ENCODE peak calls at places on chromosomes 13 and 19, in nine cellular contexts. K is adipocyte; V is NCI-H2107; D is uterus; W is occipital lobe; E is activated T-cell treated with anti-CD3 and anti-CD28 coated beads for 24 hours; X is stimulated activated CD4-positive, alpha-beta T cell treated with anti-CD3 and anti-CD28 coated beads, Interleukin-12 subunit alpha, Interleukin-12 subunit beta, amount 100 ng/mL, for 24 hours; T is naive thymus-derived CD8-positive, alpha-beta T cell; I is Kasumi-1. Z is an unnamed sample.

GRCh38 chr13:37029617-37030016 is 29.0 kb downstream of the EXOSC8 start:
- DNase-seq in V (no peak), E (no peak), K (peak), X (no peak), D (no peak), W (no peak), T (no peak), I (no peak), Z (peak)

GRCh38 chr13:113652404-113653263 is 5.4 kb downstream of the ATP4B start:
- DNase-seq in K (no peak), E (no peak), X (no peak), D (peak), W (no peak), I (no peak), V (no peak), T (no peak), Z (no peak)

GRCh38 chr19:18637644-18638630 is 1.1 kb downstream of the KLHL26 start:
- DNase-seq in T (no peak), I (peak), D (no peak), E (no peak), W (no peak), X (no peak), K (no peak), V (no peak), Z (no peak)

GRCh38 chr13:52851153-52851962 is 2.9 kb upstream of the PCDH8 start:
- DNase-seq in T (no peak), W (no peak), D (no peak), K (peak), I (peak), X (no peak), V (peak), E (no peak), Z (peak)

GRCh38 chr19:16244091-16244490 is 46.4 kb downstream of the AP1M1 start:
- DNase-seq in D (no peak), K (peak), T (no peak), I (no peak), E (no peak), X (no peak), W (no peak), V (no peak), Z (peak)

GRCh38 chr13:27860743-27861142 is 59.1 kb upstream of the PDX1 start:
- DNase-seq in I (no peak), T (no peak), K (no peak), W (no peak), V (no peak), E (no peak), D (no peak), X (no peak), Z (no peak)

GRCh38 chr19:17605761-17606745 is 50.6 kb downstream of the COLGALT1 start:
- DNase-seq in T (peak), X (peak), E (peak), D (peak), I (peak), V (peak), K (peak), W (peak), Z (peak)

GRCh38 chr13:20270163-20270865 is 38.2 kb upstream of the GJB6 start:
- DNase-seq in K (no peak), E (no peak), D (no peak), X (no peak), W (no peak), V (no peak), I (no peak), T (no peak), Z (no peak)

GRCh38 chr19:10749435-10750384 is 31.8 kb downstream of the DNM2 start:
- DNase-seq in X (no peak), T (no peak), V (no peak), E (no peak), K (no peak), D (no peak), I (no peak), W (no peak), Z (no peak)

GRCh38 chr19:6071103-6071485 is 39.2 kb downstream of the RFX2 start:
- DNase-seq in W (no peak), V (no peak), I (no peak), D (no peak), T (no peak), X (no peak), E (no peak), K (peak), Z (peak)

GRCh38 chr19:7488736-7489353 is at the start of gene PEX11G:
- DNase-seq in W (peak), V (peak), K (peak), I (peak), D (peak), T (peak), X (peak), E (peak), Z (peak)

GRCh38 chr13:108120332-108120731 is 95.0 kb downstream of the LIG4 start:
- DNase-seq in T (no peak), K (no peak), I (no peak), V (no peak), D (no peak), E (no peak), W (no peak), X (no peak), Z (no peak)

GRCh38 chr13:87798536-87798935 is 127.4 kb downstream of the SLITRK5 start:
- DNase-seq in E (no peak), V (no peak), I (no peak), D (no peak), T (no peak), K (no peak), X (no peak), W (no peak), Z (no peak)

GRCh38 chr13:48000559-48001126 is 430 bp downstream of the SUCLA2 start:
- DNase-seq in X (no peak), W (no peak), I (no peak), E (no peak), K (peak), D (no peak), V (no peak), T (no peak), Z (peak)

GRCh38 chr13:100546713-100547405 is 41.7 kb downstream of the GGACT start:
- DNase-seq in X (no peak), E (no peak), T (no peak), W (no peak), I (no peak), D (no peak), V (no peak), K (no peak), Z (no peak)

GRCh38 chr19:1668339-1669123 is 16.1 kb upstream of the TCF3 start:
- DNase-seq in X (no peak), E (no peak), D (no peak), I (no peak), K (peak), V (no peak), W (no peak), T (no peak), Z (no peak)

GRCh38 chr19:51128227-51128626 is 3.5 kb downstream of the SIGLEC9 start:
- DNase-seq in I (no peak), X (no peak), W (no peak), K (no peak), T (no peak), V (no peak), D (no peak), E (no peak), Z (no peak)

GRCh38 chr19:40612831-40613668 is 11.9 kb downstream of the LTBP4 start:
- DNase-seq in K (peak), W (no peak), X (peak), E (peak), I (peak), V (no peak), T (peak), D (peak), Z (peak)

GRCh38 chr13:72804301-72804700 is 22.4 kb downstream of the PIBF1 start:
- DNase-seq in X (no peak), I (no peak), W (no peak), K (no peak), D (no peak), T (no peak), E (no peak), V (no peak), Z (no peak)

GRCh38 chr19:6470173-6470572 is 6.1 kb downstream of the CRB3 start:
- DNase-seq in T (no peak), D (no peak), V (no peak), W (no peak), X (no peak), I (no peak), K (no peak), E (no peak), Z (no peak)

GRCh38 chr19:18062043-18062442 is 24.7 kb downstream of the IL12RB1 start:
- DNase-seq in E (no peak), K (no peak), W (no peak), I (no peak), D (no peak), X (no peak), T (no peak), V (peak), Z (no peak)

GRCh38 chr13:32663660-32664059 is 77.4 kb downstream of the PDS5B start:
- DNase-seq in D (no peak), X (no peak), V (no peak), T (no peak), W (no peak), I (no peak), E (no peak), K (no peak), Z (no peak)

GRCh38 chr19:49058592-49058991 is 1.0 kb upstream of the CGB7 start:
- DNase-seq in E (no peak), D (no peak), T (no peak), V (no peak), X (no peak), K (no peak), I (no peak), W (no peak), Z (peak)

Z was measured in GM03348.